ENCODE peak calls at places on chromosome 10, in ten cellular contexts. S is stimulated activated CD4-positive, alpha-beta T cell treated with anti-CD3 and anti-CD28 coated beads, Interleukin-4, amount 100 ng/mL, for 48 hours; P is Ammon's horn; Z is activated T-cell treated with anti-CD3 and anti-CD28 coated beads, Interleukin-2, amount 50 U/mL, for 72 hours; D is stomach; O is cerebellar cortex; I is brain microvascular endothelial cell; F is activated naive CD8-positive, alpha-beta T cell treated with anti-CD3 and anti-CD28 coated beads, Interleukin-2, amount 10 ng/mL, durations not matched to agents 7 days and 5 days; M is astrocyte of the hippocampus; J is GM23248. U is an unnamed sample.

GRCh38 chr10:36026081-36026480 is 384.0 kb upstream of the FZD8 start:
- DNase-seq in P (no peak), M (no peak), I (no peak), D (no peak), J (peak), S (no peak), Z (no peak), O (no peak), F (no peak), U (no peak)

GRCh38 chr10:7171825-7172224 is 239.0 kb downstream of the SFMBT2 start:
- DNase-seq in M (no peak), Z (no peak), O (no peak), F (no peak), I (no peak), J (no peak), D (no peak), P (no peak), S (no peak), U (no peak)

GRCh38 chr10:131500181-131500580 is 188.7 kb upstream of the TCERG1L start:
- DNase-seq in O (no peak), P (no peak), J (no peak), I (no peak), M (no peak), D (no peak), S (no peak), F (no peak), Z (no peak), U (no peak)

GRCh38 chr10:60496181-60496580 is 106.5 kb upstream of the ANK3 start:
- DNase-seq in M (no peak), P (no peak), J (no peak), Z (no peak), I (no peak), F (no peak), D (no peak), S (no peak), O (no peak), U (no peak)

GRCh38 chr10:49526624-49527023 is 12.3 kb downstream of the ERCC6 start:
- DNase-seq in P (no peak), Z (no peak), S (no peak), D (no peak), M (no peak), O (no peak), F (no peak), J (peak), I (no peak), U (no peak)

GRCh38 chr10:7891634-7892033 is 73.3 kb downstream of the TAF3 start:
- DNase-seq in M (peak), P (no peak), J (no peak), F (no peak), O (no peak), D (no peak), Z (no peak), I (no peak), S (no peak), U (no peak)

GRCh38 chr10:79483299-79483698 is 29.0 kb upstream of the EIF5AL1 start:
- DNase-seq in I (no peak), Z (no peak), P (no peak), S (no peak), O (no peak), F (no peak), J (peak), M (no peak), D (no peak), U (no peak)

GRCh38 chr10:124593431-124593985 is 131.9 kb downstream of the LHPP start:
- DNase-seq in D (no peak), S (no peak), Z (no peak), I (no peak), F (no peak), M (no peak), P (no peak), J (no peak), O (no peak), U (no peak)

GRCh38 chr10:118694848-118695247 is 59.9 kb downstream of the CACUL1 start:
- DNase-seq in P (no peak), I (no peak), D (no peak), Z (no peak), F (no peak), O (no peak), S (no peak), J (peak), M (peak), U (no peak)

GRCh38 chr10:27710009-27710408 is 35.6 kb downstream of the MKX start:
- DNase-seq in J (peak), F (no peak), P (no peak), M (no peak), O (no peak), S (no peak), D (no peak), Z (no peak), I (no peak), U (no peak)

GRCh38 chr10:103566536-103566935 is 73.0 kb downstream of the NEURL1 start:
- DNase-seq in J (peak), P (no peak), S (no peak), M (no peak), O (no peak), F (no peak), D (no peak), Z (no peak), I (no peak), U (no peak)

GRCh38 chr10:100043344-100043743 is 33.6 kb upstream of the DNMBP start:
- DNase-seq in S (peak), P (no peak), I (no peak), D (peak), O (no peak), J (peak), F (no peak), M (no peak), Z (peak), U (no peak)

GRCh38 chr10:123556049-123556448 is 110.1 kb upstream of the GPR26 start:
- DNase-seq in S (no peak), J (no peak), P (no peak), O (no peak), F (no peak), D (no peak), M (no peak), Z (no peak), I (no peak), U (no peak)

GRCh38 chr10:118102116-118102515 is 55.4 kb upstream of the RAB11FIP2 start:
- DNase-seq in M (peak), O (no peak), F (no peak), S (no peak), D (no peak), J (peak), Z (no peak), P (no peak), I (no peak), U (no peak)

GRCh38 chr10:107814865-107815487 is 650.5 kb upstream of the SORCS1 start:
- DNase-seq in S (no peak), Z (no peak), I (peak), O (peak), M (peak), J (peak), F (no peak), D (peak), P (peak), U (no peak)

GRCh38 chr10:25017247-25017590 is 807 bp downstream of the THNSL1 start:
- DNase-seq in F (peak), J (peak), M (no peak), S (peak), Z (no peak), O (no peak), P (peak), I (peak), D (peak), U (peak)